ENCODE peak calls at places on chromosomes 11 and 22, in seven cellular contexts. X is tibial nerve, B is left ventricle myocardium inferior, I is chondrocyte, Z is BJ, W is thoracic aorta, S is progenitor cell of endocrine pancreas. C is an unnamed sample.

GRCh38 chr22:46652081-46652929 is 32.1 kb downstream of the GRAMD4 start:
- DNase-seq in X (no peak), B (peak; percentile 56), I (no peak), Z (no peak), W (no peak), S (no peak), C (no peak)

GRCh38 chr22:36336246-36337182 is 51.3 kb downstream of the MYH9 start:
- DNase-seq in X (no peak), B (no peak), I (no peak), Z (no peak), W (no peak), S (no peak), C (no peak)

GRCh38 chr22:42419328-42419881 is 12.8 kb downstream of the NFAM1 start:
- DNase-seq in X (no peak), B (no peak), I (no peak), Z (no peak), W (no peak), S (no peak), C (no peak)

GRCh38 chr11:62687508-62688396 is 1.6 kb downstream of the LRRN4CL start:
- DNase-seq in X (no peak), B (peak; percentile 34), I (no peak), Z (no peak), W (no peak), S (no peak), C (no peak)

GRCh38 chr11:106466441-106467190 is 389.2 kb downstream of the AASDHPPT start:
- DNase-seq in X (no peak), B (no peak), I (no peak), Z (no peak), W (no peak), S (no peak), C (no peak)

GRCh38 chr22:44735518-44736428 is 16.6 kb upstream of the ARHGAP8 start:
- DNase-seq in X (peak; percentile 90), B (peak; percentile 74), I (no peak), Z (no peak), W (no peak), S (peak; percentile 91), C (peak; percentile 88)

GRCh38 chr22:33787645-33788456 is 132.4 kb downstream of the LARGE1 start:
- DNase-seq in X (no peak), B (no peak), I (no peak), Z (no peak), W (no peak), S (no peak), C (no peak)

GRCh38 chr11:5736396-5736795 is at the start of gene OR56B1:
- DNase-seq in X (no peak), B (no peak), I (no peak), Z (no peak), W (no peak), S (no peak), C (no peak)

GRCh38 chr11:132894598-132894997 is 637.7 kb downstream of the OPCML start:
- DNase-seq in X (no peak), B (no peak), I (no peak), Z (no peak), W (no peak), S (no peak), C (no peak)

GRCh38 chr22:44086759-44087158 is 62.7 kb downstream of the PARVB start:
- DNase-seq in X (no peak), B (no peak), I (no peak), Z (no peak), W (no peak), S (no peak), C (no peak)

GRCh38 chr22:33656808-33657628 is 263.3 kb downstream of the LARGE1 start:
- DNase-seq in X (no peak), B (no peak), I (no peak), Z (no peak), W (no peak), S (no peak), C (no peak)

GRCh38 chr11:44531636-44532035 is 33.8 kb upstream of the CD82 start:
- DNase-seq in X (no peak), B (no peak), I (no peak), Z (no peak), W (no peak), S (no peak), C (no peak)

GRCh38 chr11:64246874-64247728 is at the start of gene PPP1R14B:
- DNase-seq in X (peak; percentile 77), B (peak; percentile 92), I (no peak), Z (no peak), W (peak; percentile 58), S (peak; percentile 80), C (peak; percentile 78)

GRCh38 chr22:36425977-36426523 is 38.3 kb upstream of the MYH9 start:
- DNase-seq in X (no peak), B (peak; percentile 73), I (no peak), Z (no peak), W (no peak), S (no peak), C (no peak)

GRCh38 chr22:30336752-30337460 is 10.2 kb upstream of the TBC1D10A start:
- DNase-seq in X (no peak), B (peak; percentile 68), I (no peak), Z (no peak), W (no peak), S (no peak), C (no peak)

GRCh38 chr11:58003591-58003990 is 20.1 kb upstream of the OR9Q1 start:
- DNase-seq in X (no peak), B (no peak), I (no peak), Z (no peak), W (no peak), S (no peak), C (no peak)

GRCh38 chr11:62909107-62909894 is 11.9 kb downstream of the CHRM1 start:
- DNase-seq in X (peak; percentile 31), B (peak; percentile 59), I (no peak), Z (no peak), W (no peak), S (peak; percentile 49), C (no peak)

GRCh38 chr11:111461460-111462240 is 50.5 kb downstream of the BTG4 start:
- DNase-seq in X (no peak), B (no peak), I (no peak), Z (no peak), W (no peak), S (no peak), C (no peak)

GRCh38 chr11:68003846-68004550 is at the start of gene UNC93B1:
- DNase-seq in X (peak; percentile 80), B (peak; percentile 90), I (no peak), Z (no peak), W (peak; percentile 69), S (peak; percentile 39), C (peak; percentile 80)

GRCh38 chr22:43136255-43136654 is 6.9 kb downstream of the MCAT start:
- DNase-seq in X (no peak), B (peak; percentile 41), I (no peak), Z (no peak), W (no peak), S (peak; percentile 45), C (peak; percentile 54)

GRCh38 chr22:45201678-45202332 is 38.1 kb downstream of the NUP50 start:
- DNase-seq in X (no peak), B (no peak), I (peak; percentile 62), Z (peak; percentile 68), W (no peak), S (no peak), C (no peak)

DNA sequence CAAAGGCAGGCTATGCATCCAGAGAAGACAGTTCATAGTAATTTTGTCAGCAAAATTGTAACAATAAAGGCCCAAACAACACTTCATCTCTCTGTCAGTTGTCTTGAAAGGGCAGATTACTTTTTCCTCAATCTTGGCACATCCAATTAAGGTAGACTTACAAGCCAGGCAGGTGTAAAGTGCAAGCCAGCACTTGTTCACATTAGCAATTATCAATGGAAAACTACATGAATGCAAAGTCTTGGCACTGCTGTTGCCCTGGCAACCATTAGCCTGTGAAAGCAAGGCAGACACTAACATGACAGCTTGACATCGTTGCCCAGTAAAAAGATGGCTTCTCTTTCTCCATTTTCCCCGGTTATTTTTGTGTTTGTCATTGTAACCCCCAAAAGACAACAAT is 677.2 kb upstream of the TENM4 start:
- DNase-seq in X (no peak), B (no peak), I (no peak), Z (no peak), W (no peak), S (no peak), C (no peak)
- TF ChIP-seq CTCF in X (no peak), B (no peak), I (no peak), Z (no peak), W (no peak), S (no peak), C (no peak)

GRCh38 chr11:76600124-76600655 is 70.4 kb downstream of the LRRC32 start:
- DNase-seq in X (no peak), B (no peak), I (no peak), Z (no peak), W (no peak), S (no peak), C (no peak)

GRCh38 chr11:76599041-76600013 is 71.2 kb downstream of the LRRC32 start:
- DNase-seq in X (no peak), B (no peak), I (no peak), Z (no peak), W (no peak), S (no peak), C (no peak)

GRCh38 chr11:76597533-76598425 is 72.8 kb downstream of the LRRC32 start:
- DNase-seq in X (no peak), B (no peak), I (no peak), Z (no peak), W (no peak), S (no peak), C (no peak)

GRCh38 chr11:76596652-76597051 is 73.9 kb downstream of the LRRC32 start:
- DNase-seq in X (no peak), B (no peak), I (no peak), Z (no peak), W (no peak), S (no peak), C (no peak)

GRCh38 chr11:76598426-76598839 is 72.1 kb downstream of the LRRC32 start:
- DNase-seq in X (no peak), B (no peak), I (no peak), Z (no peak), W (no peak), S (no peak), C (no peak)
- TF ChIP-seq CTCF in X (peak; percentile 44), B (peak; percentile 71), I (peak; percentile 77), Z (peak; percentile 51), W (peak; percentile 48), S (peak; percentile 53), C (no peak)

DNA sequence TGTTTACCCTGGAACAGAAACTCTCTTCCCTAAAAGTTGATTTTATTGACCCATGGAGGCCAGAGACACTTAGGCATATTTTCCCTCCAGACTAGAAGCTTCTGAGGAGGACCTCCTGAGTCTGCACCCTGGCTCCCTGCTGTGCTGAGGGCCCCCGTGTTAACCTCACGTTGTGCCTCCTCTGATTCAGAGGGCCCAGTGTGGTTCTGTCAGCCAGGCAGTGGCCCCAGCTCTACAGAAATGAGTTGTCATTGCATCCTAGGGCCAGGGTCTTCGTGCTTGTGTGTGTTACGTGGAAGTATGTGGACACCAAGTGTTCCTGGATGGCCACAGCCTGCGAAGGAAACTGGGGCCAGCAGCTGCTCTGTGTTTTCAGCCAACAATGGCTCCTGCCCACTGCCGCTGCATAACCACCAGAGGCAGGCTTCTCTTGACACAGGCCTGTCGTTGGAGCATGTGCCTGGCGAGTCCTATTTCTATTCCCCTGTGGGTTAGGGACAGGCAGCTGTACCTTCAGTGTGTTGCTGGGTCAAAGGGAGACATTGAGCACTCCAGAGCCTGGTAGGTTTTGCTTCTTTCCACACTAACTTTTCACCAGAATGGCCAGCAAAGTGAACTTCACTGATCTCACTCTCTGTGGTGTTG is 44.5 kb downstream of the MED15 start:
- DNase-seq in X (no peak), B (no peak), I (peak; percentile 55), Z (no peak), W (no peak), S (no peak), C (no peak)
- TF ChIP-seq CTCF in X (peak; percentile 31), B (peak; percentile 63), I (peak; percentile 64), Z (peak; percentile 48), W (peak; percentile 30), S (peak; percentile 19), C (no peak)

GRCh38 chr11:39365809-39366436 is 2093.5 kb downstream of the LRRC4C start:
- DNase-seq in X (no peak), B (no peak), I (no peak), Z (no peak), W (no peak), S (no peak), C (no peak)
- TF ChIP-seq CTCF in X (no peak), B (peak; percentile 14), I (peak; percentile 78), Z (peak; percentile 4), W (no peak), S (no peak), C (no peak)